ENCODE peak calls at places on chromosomes 4 and X, in six cellular contexts. M, F, N, T, B and A are unnamed samples.

GRCh38 chrX:8988456-8988855 is 45.5 kb downstream of the FAM9B start:
- DNase-seq in M (no peak), F (no peak), N (no peak), T (peak), B (no peak), A (no peak)

GRCh38 chr4:70559216-70559830 is 32.7 kb upstream of the AMBN start:
- DNase-seq in M (peak), F (peak), N (peak), T (no peak), B (peak), A (peak)

GRCh38 chrX:150841466-150842197 is 56.8 kb downstream of the CD99L2 start:
- DNase-seq in M (peak), F (no peak), N (no peak), T (no peak), B (no peak), A (no peak)

GRCh38 chr4:2251073-2251794 is 9.3 kb upstream of the HAUS3 start:
- DNase-seq in M (no peak), F (no peak), N (no peak), T (peak), B (no peak), A (peak)

GRCh38 chr4:27861381-27861787 is 1000.7 kb downstream of the STIM2 start:
- DNase-seq in M (peak), F (no peak), N (no peak), T (no peak), B (peak), A (no peak)

GRCh38 chr4:154589296-154590197 is 995 bp downstream of the FGA start:
- DNase-seq in M (no peak), F (no peak), N (no peak), T (no peak), B (no peak), A (no peak)

GRCh38 chrX:66731398-66731797 is 92.5 kb upstream of the EDA2R start:
- DNase-seq in M (peak), F (peak), N (no peak), T (no peak), B (peak), A (peak)

GRCh38 chr4:153620352-153620751 is 63.7 kb upstream of the TLR2 start:
- DNase-seq in M (no peak), F (no peak), N (no peak), T (no peak), B (no peak), A (no peak)

GRCh38 chr4:159121371-159121770 is 18.5 kb downstream of the RAPGEF2 start:
- DNase-seq in M (no peak), F (no peak), N (no peak), T (no peak), B (no peak), A (no peak)

GRCh38 chrX:3532571-3532970 is 180.9 kb downstream of the PRKX start:
- DNase-seq in M (no peak), F (no peak), N (no peak), T (no peak), B (no peak), A (no peak)

GRCh38 chr4:122583906-122584305 is 37.0 kb downstream of the IL21 start:
- DNase-seq in M (no peak), F (no peak), N (no peak), T (no peak), B (no peak), A (no peak)

GRCh38 chrX:57156397-57157049 is 19.3 kb upstream of the SPIN2A start:
- DNase-seq in M (peak), F (no peak), N (no peak), T (no peak), B (peak), A (no peak)

GRCh38 chrX:22186165-22186564 is 86.5 kb upstream of the CBLL2 start:
- DNase-seq in M (no peak), F (no peak), N (no peak), T (no peak), B (no peak), A (no peak)

GRCh38 chr4:145234086-145234694 is 53.8 kb upstream of the OTUD4 start:
- DNase-seq in M (peak), F (peak), N (no peak), T (no peak), B (peak), A (peak)

GRCh38 chr4:153142700-153143438 is 61.4 kb upstream of the TRIM2 start:
- DNase-seq in M (peak), F (no peak), N (peak), T (peak), B (peak), A (peak)

GRCh38 chrX:150032742-150033141 is 94.5 kb upstream of the EOLA2 start:
- DNase-seq in M (no peak), F (no peak), N (no peak), T (no peak), B (no peak), A (no peak)

GRCh38 chr4:75110061-75110460 is 177.1 kb downstream of the PARM1 start:
- DNase-seq in M (no peak), F (no peak), N (no peak), T (no peak), B (no peak), A (no peak)

GRCh38 chr4:46393606-46394005 is 3.7 kb upstream of the GABRA2 start:
- DNase-seq in M (no peak), F (no peak), N (no peak), T (no peak), B (no peak), A (no peak)

GRCh38 chrX:143754183-143754582 is 33.6 kb upstream of the SPANXN2 start:
- DNase-seq in M (no peak), F (no peak), N (no peak), T (no peak), B (no peak), A (no peak)

GRCh38 chr4:151031831-151032605 is 16.9 kb upstream of the LRBA start:
- DNase-seq in M (no peak), F (no peak), N (no peak), T (no peak), B (no peak), A (peak)

GRCh38 chr4:156280726-156281125 is 327.1 kb upstream of the CTSO start:
- DNase-seq in M (no peak), F (no peak), N (no peak), T (no peak), B (no peak), A (no peak)

GRCh38 chr4:177051473-177052060 is 258.1 kb upstream of the NEIL3 start:
- DNase-seq in M (no peak), F (no peak), N (no peak), T (no peak), B (no peak), A (peak)

GRCh38 chr4:184459413-184459812 is 14.9 kb downstream of the IRF2 start:
- DNase-seq in M (no peak), F (no peak), N (no peak), T (no peak), B (no peak), A (no peak)

GRCh38 chr4:158793021-158793420 is 24.2 kb downstream of the FNIP2 start:
- DNase-seq in M (no peak), F (no peak), N (no peak), T (no peak), B (no peak), A (no peak)

GRCh38 chr4:38290360-38290759 is 330.2 kb downstream of the PTTG2 start:
- DNase-seq in M (no peak), F (no peak), N (no peak), T (no peak), B (no peak), A (no peak)

GRCh38 chr4:138976526-138976925 is 39.1 kb upstream of the NOCT start:
- DNase-seq in M (no peak), F (no peak), N (no peak), T (no peak), B (no peak), A (no peak)

GRCh38 chrX:20270557-20270880 is 3.8 kb upstream of the RPS6KA3 start:
- DNase-seq in M (no peak), F (no peak), N (no peak), T (no peak), B (no peak), A (no peak)

GRCh38 chrX:124274438-124275166 is 57.9 kb upstream of the TEX13D start:
- DNase-seq in M (no peak), F (no peak), N (no peak), T (peak), B (peak), A (no peak)